ENCODE peak calls at places on chromosome 15, in six cellular contexts. Q is stimulated activated CD4-positive, alpha-beta T cell treated with anti-CD3 and anti-CD28 coated beads, TNF-alpha, amount 100 ng/mL, for 1 hour; R is fibroblast of lung; V is stimulated activated effector memory CD8-positive, alpha-beta T cell treated with anti-CD3 and anti-CD28 coated beads, Interleukin-12 subunit alpha, Interleukin-12 subunit beta, amount 100 ng/mL, for 72 hours; K is NCI-H1417; D is stimulated activated CD8-positive, alpha-beta memory T cell treated with anti-CD3 and anti-CD28 coated beads, Interleukin-7, amount 100 ng/mL, for 24 hours. A is an unnamed sample.

GRCh38 chr15:59622289-59622688 is 10.7 kb downstream of the GCNT3 start:
- DNase-seq in V (peak), K (no peak), Q (no peak), R (peak), D (peak), A (peak)

GRCh38 chr15:43987924-43988323 is 161.1 kb downstream of the WDR76 start:
- DNase-seq in D (no peak), Q (no peak), R (no peak), V (no peak), K (no peak), A (no peak)

GRCh38 chr15:45731331-45731730 is 96.5 kb downstream of the SQOR start:
- DNase-seq in D (no peak), Q (no peak), R (no peak), K (no peak), V (no peak), A (no peak)

GRCh38 chr15:64068133-64068532 is 21.8 kb upstream of the DAPK2 start:
- DNase-seq in D (no peak), R (no peak), Q (no peak), K (no peak), V (no peak), A (no peak)

GRCh38 chr15:89101302-89102191 is 13.3 kb downstream of the ABHD2 start:
- DNase-seq in D (no peak), V (no peak), Q (no peak), K (no peak), R (peak), A (peak)

GRCh38 chr15:101521563-101521962 is 32.1 kb upstream of the PCSK6 start:
- DNase-seq in R (no peak), D (no peak), K (no peak), Q (no peak), V (no peak), A (no peak)

GRCh38 chr15:33161209-33161608 is 33.3 kb downstream of the FMN1 start:
- DNase-seq in K (no peak), R (no peak), V (no peak), D (no peak), Q (no peak), A (no peak)

GRCh38 chr15:47652853-47653243 is 64.5 kb upstream of the SEMA6D start:
- DNase-seq in K (no peak), R (no peak), V (no peak), Q (no peak), D (no peak), A (no peak)

GRCh38 chr15:88618686-88619085 is 2.5 kb upstream of the AEN start:
- DNase-seq in V (peak), Q (no peak), K (no peak), R (no peak), D (no peak), A (no peak)

GRCh38 chr15:75647370-75648155 is at the start of gene SNX33:
- DNase-seq in V (peak), R (peak), D (peak), K (peak), Q (no peak), A (peak)

GRCh38 chr15:59237854-59238252 is 31.2 kb downstream of the LDHAL6B start:
- DNase-seq in K (no peak), Q (no peak), R (no peak), V (no peak), D (no peak), A (no peak)

GRCh38 chr15:63519548-63520178 is 15.3 kb downstream of the USP3 start:
- DNase-seq in V (no peak), R (no peak), Q (no peak), D (no peak), K (no peak), A (no peak)

GRCh38 chr15:83283813-83284562 is 476 bp downstream of the BNC1 start:
- DNase-seq in V (no peak), Q (no peak), R (peak), K (no peak), D (no peak), A (no peak)

GRCh38 chr15:27527490-27528067 is 556.6 kb downstream of the GABRG3 start:
- DNase-seq in R (no peak), Q (no peak), K (no peak), V (no peak), D (no peak), A (no peak)

GRCh38 chr15:93955197-93955596 is 276.2 kb upstream of the MCTP2 start:
- DNase-seq in Q (no peak), V (no peak), K (no peak), R (no peak), D (no peak), A (no peak)

GRCh38 chr15:34049096-34049495 is 10.1 kb upstream of the AVEN start:
- DNase-seq in K (no peak), R (peak), V (no peak), Q (no peak), D (no peak), A (no peak)

GRCh38 chr15:64574220-64574994 is 114.0 kb downstream of the ZNF609 start:
- DNase-seq in V (no peak), R (peak), Q (no peak), D (no peak), K (no peak), A (no peak)

GRCh38 chr15:82146990-82147461 is 101.2 kb upstream of the MEX3B start:
- DNase-seq in D (no peak), V (no peak), R (peak), K (no peak), Q (no peak), A (peak)

GRCh38 chr15:40051616-40052415 is 12.8 kb upstream of the SRP14 start:
- DNase-seq in D (no peak), V (peak), R (no peak), Q (no peak), K (no peak), A (no peak)

GRCh38 chr15:74616020-74616939 is 644 bp downstream of the CLK3 start:
- DNase-seq in D (no peak), R (peak), K (no peak), V (peak), Q (peak), A (no peak)

GRCh38 chr15:41331281-41331680 is 1.1 kb downstream of the OIP5 start:
- DNase-seq in K (no peak), R (no peak), Q (no peak), D (no peak), V (no peak), A (no peak)

GRCh38 chr15:56824174-56824573 is 90.9 kb upstream of the ZNF280D start:
- DNase-seq in Q (no peak), K (no peak), R (peak), V (no peak), D (no peak), A (no peak)

GRCh38 chr15:89068325-89068784 is 19.9 kb upstream of the ABHD2 start:
- DNase-seq in D (no peak), K (no peak), R (peak), Q (no peak), V (peak), A (no peak)

GRCh38 chr15:49227602-49228001 is 57.6 kb downstream of the GALK2 start:
- DNase-seq in D (no peak), V (no peak), Q (no peak), K (no peak), R (no peak), A (no peak)

GRCh38 chr15:64067564-64068030 is 21.3 kb upstream of the DAPK2 start:
- DNase-seq in R (peak), V (peak), D (peak), K (peak), Q (peak), A (peak)

GRCh38 chr15:29935296-29936020 is 113.2 kb upstream of the TJP1 start:
- DNase-seq in Q (no peak), R (no peak), V (no peak), D (no peak), K (no peak), A (no peak)

GRCh38 chr15:91311986-91312385 is 211.9 kb downstream of the SV2B start:
- DNase-seq in K (no peak), V (no peak), R (no peak), D (no peak), Q (no peak), A (no peak)

GRCh38 chr15:39657714-39658113 is 76.8 kb downstream of the THBS1 start:
- DNase-seq in R (peak), D (no peak), K (no peak), Q (no peak), V (no peak), A (no peak)

GRCh38 chr15:60572462-60573214 is 93.7 kb upstream of the ICE2 start:
- DNase-seq in K (peak), V (peak), Q (no peak), D (no peak), R (no peak), A (no peak)